ENCODE peak calls at places on chromosome 9, in ten cellular contexts. N, R, W, E, A, L, F, T, Z and H are unnamed samples. For H3K9me3, the result is how much of the 10 kb centered on the place peaks cover.

GRCh38 chr9:13267743-13268142 is 11.7 kb downstream of the MPDZ start:
- DNase-seq in N (peak), W (no peak), F (peak), Z (no peak), E (no peak), A (no peak), R (no peak), T (peak), L (no peak), H (no peak)

GRCh38 chr9:98172604-98173003 is 19.8 kb downstream of the CORO2A start:
- DNase-seq in A (no peak), L (no peak), Z (no peak), T (peak), W (no peak), N (no peak), F (no peak), R (no peak), E (no peak), H (no peak)

GRCh38 chr9:107734231-107735014 is 244.9 kb upstream of the KLF4 start:
- DNase-seq in Z (no peak), L (peak), N (no peak), R (no peak), A (no peak), E (no peak), W (no peak), F (no peak), T (peak), H (no peak)

GRCh38 chr9:101465330-101465915 is 29.8 kb upstream of the ALDOB start:
- DNase-seq in Z (no peak), A (no peak), R (peak), E (no peak), W (no peak), F (peak), L (no peak), N (peak), T (peak), H (no peak)

GRCh38 chr9:89256225-89256624 is 54.8 kb upstream of the CKS2 start:
- DNase-seq in L (no peak), T (no peak), A (no peak), N (no peak), F (no peak), W (no peak), E (no peak), Z (no peak), R (no peak), H (no peak)

GRCh38 chr9:37984278-37984671 is 80.3 kb upstream of the SLC25A51 start:
- DNase-seq in Z (no peak), E (no peak), F (no peak), A (no peak), N (no peak), R (no peak), T (no peak), W (no peak), L (no peak), H (no peak)

GRCh38 chr9:116464987-116465571 is 222.0 kb upstream of the TRIM32 start:
- DNase-seq in L (no peak), F (no peak), Z (no peak), T (no peak), E (no peak), N (no peak), W (no peak), R (peak), A (no peak), H (no peak)

GRCh38 chr9:35651964-35652828 is 1.5 kb upstream of the SIT1 start:
- DNase-seq in W (no peak), T (peak), F (no peak), A (no peak), R (no peak), E (no peak), N (no peak), Z (no peak), L (no peak), H (no peak)

GRCh38 chr9:118170032-118170955 is 466.1 kb downstream of the TLR4 start:
- DNase-seq in A (no peak), F (peak), E (no peak), N (peak), T (no peak), Z (no peak), L (no peak), W (no peak), R (peak), H (no peak)

GRCh38 chr9:113807173-113808061 is 68.7 kb upstream of the ZNF618 start:
- DNase-seq in A (no peak), W (no peak), L (peak), Z (no peak), F (peak), E (no peak), N (peak), T (peak), R (peak), H (no peak)

GRCh38 chr9:33101104-33101951 is 24.9 kb upstream of the SMU1 start:
- DNase-seq in Z (no peak), E (no peak), A (no peak), F (no peak), N (peak), R (no peak), L (no peak), W (no peak), T (peak), H (no peak)

GRCh38 chr9:86246752-86247161 is 12.7 kb downstream of the C9orf153 start:
- DNase-seq in A (no peak), T (no peak), E (no peak), W (no peak), Z (no peak), N (no peak), R (no peak), L (no peak), F (peak), H (no peak)

GRCh38 chr9:38389313-38389712 is 3.2 kb upstream of the ALDH1B1 start:
- DNase-seq in E (no peak), N (no peak), A (no peak), W (no peak), Z (no peak), T (peak), R (no peak), L (peak), F (no peak), H (no peak)

GRCh38 chr9:38423939-38424843 is at the start of gene IGFBPL1:
- DNase-seq in R (peak), E (no peak), N (peak), A (no peak), W (no peak), Z (no peak), F (no peak), T (no peak), L (no peak), H (no peak)

GRCh38 chr9:4246969-4247368 is 52.9 kb downstream of the GLIS3 start:
- DNase-seq in A (no peak), F (no peak), Z (no peak), L (no peak), R (no peak), E (no peak), N (no peak), T (no peak), W (no peak), H (no peak)
- H3K9me3 ChIP-seq in A (under half), F (under half), Z (under half), L (under half), R (under half), E (under half), N (under half), T (under half), W (under half), H (under half)

DNA sequence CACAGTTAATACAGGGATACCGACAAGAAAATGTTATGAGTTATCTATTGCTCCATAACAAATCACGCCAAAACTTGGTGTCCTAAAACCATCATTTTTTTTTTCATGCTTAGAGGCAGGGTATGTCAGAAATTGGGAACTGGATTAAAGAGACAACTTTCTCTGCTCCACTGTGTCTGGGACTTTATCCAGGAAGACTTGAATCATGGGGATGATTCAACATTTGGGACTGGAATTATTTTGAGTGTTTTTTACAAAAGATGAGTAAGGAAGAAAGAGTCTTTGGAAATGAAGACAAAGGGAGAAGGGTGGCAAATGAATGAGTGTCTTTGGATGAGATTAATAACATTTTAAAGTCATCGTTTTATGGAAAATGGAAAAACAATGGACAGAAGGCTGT is 1883.7 kb upstream of the C9orf72 start:
- DNase-seq in W (no peak), E (no peak), N (no peak), R (no peak), T (no peak), F (no peak), Z (no peak), L (no peak), A (no peak), H (no peak)
- H3K9me3 ChIP-seq in W (under half), E (under half), N (under half), R (under half), T (under half), F (half or more), Z (under half), L (under half), A (under half), H (under half)

GRCh38 chr9:137347928-137348327 is 45.9 kb upstream of the NRARP start:
- DNase-seq in F (no peak), E (no peak), W (peak), N (no peak), A (no peak), T (no peak), Z (no peak), R (no peak), L (no peak), H (no peak)
- H3K9me3 ChIP-seq in F (under half), E (under half), W (under half), N (under half), A (under half), T (under half), Z (under half), R (under half), L (half or more), H (under half)

DNA sequence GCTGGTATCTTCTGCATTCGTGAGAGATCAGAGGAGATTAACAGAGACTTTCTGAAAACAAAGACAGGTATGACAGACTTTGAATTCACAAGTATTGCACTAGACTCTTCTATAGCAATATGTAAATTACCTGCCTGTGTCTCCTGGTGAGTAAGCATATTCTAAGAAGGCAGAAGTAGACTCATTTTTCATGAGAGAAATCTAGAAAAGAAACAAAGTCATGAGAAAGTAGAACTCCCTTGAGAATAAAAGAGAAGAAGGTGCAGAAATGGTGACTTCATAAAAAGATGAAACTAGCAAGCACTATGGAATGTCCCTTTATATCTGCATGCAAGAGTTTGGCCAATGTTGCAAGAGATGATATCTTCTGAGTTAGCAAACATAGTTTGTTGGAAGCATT is 419.8 kb downstream of the DMRT2 start:
- DNase-seq in L (no peak), Z (no peak), R (no peak), A (no peak), N (no peak), W (no peak), T (no peak), E (no peak), F (no peak), H (no peak)
- H3K9me3 ChIP-seq in L (under half), Z (under half), R (under half), A (under half), N (under half), W (under half), T (under half), E (under half), F (under half), H (under half)